ENCODE peak calls at places on chromosomes 13 and 19, in eight cellular contexts. Q is A549, T is SK-N-SH, C is NB4, F is WTC11, J is HCT116, B is GM12878, X is HepG2. O is an unnamed sample.

GRCh38 chr19:38683393-38684077 is 36.1 kb downstream of the ACTN4 start:
- DNase-seq in Q (peak; percentile 100), B (no peak), X (peak; percentile 96), J (peak; percentile 99), C (peak; percentile 91), T (no peak), F (peak; percentile 81), O (peak; percentile 85)

GRCh38 chr13:110726726-110727125 is 13.2 kb downstream of the ING1 start:
- DNase-seq in J (no peak), C (peak; percentile 92), F (no peak), X (no peak), T (no peak), B (no peak), Q (no peak), O (no peak)

GRCh38 chr13:105462098-105462497 is 1073.4 kb downstream of the EFNB2 start:
- DNase-seq in F (no peak), Q (no peak), T (no peak), J (no peak), C (no peak), B (no peak), X (no peak), O (no peak)

GRCh38 chr19:22257916-22258315 is 28.3 kb upstream of the ZNF729 start:
- DNase-seq in X (no peak), J (no peak), T (no peak), C (no peak), B (no peak), F (no peak), Q (no peak), O (no peak)

GRCh38 chr13:32587014-32587773 is 942 bp downstream of the PDS5B start:
- DNase-seq in B (no peak), Q (peak; percentile 10), F (peak; percentile 70), X (peak; percentile 41), T (peak; percentile 86), J (peak; percentile 16), C (peak; percentile 79), O (peak; percentile 71)

GRCh38 chr19:8462601-8463000 is 17.8 kb downstream of the HNRNPM start:
- DNase-seq in J (no peak), X (no peak), B (no peak), Q (no peak), T (no peak), C (no peak), F (no peak), O (no peak)

GRCh38 chr19:39196860-39197562 is at the start of gene NCCRP1:
- DNase-seq in X (no peak), T (peak; percentile 66), C (no peak), Q (no peak), J (no peak), B (no peak), F (peak; percentile 68), O (peak; percentile 77)

GRCh38 chr13:26920614-26921355 is 160.2 kb upstream of the GPR12 start:
- DNase-seq in J (no peak), F (no peak), B (no peak), X (no peak), T (no peak), C (no peak), Q (no peak), O (no peak)

GRCh38 chr19:38148337-38148736 is 75.7 kb downstream of the DPF1 start:
- DNase-seq in X (no peak), T (no peak), Q (no peak), B (no peak), F (no peak), C (no peak), J (no peak), O (no peak)

GRCh38 chr13:69704311-69704710 is 403.3 kb upstream of the ATXN8OS start:
- DNase-seq in B (no peak), X (no peak), C (no peak), F (no peak), Q (no peak), T (no peak), J (no peak), O (no peak)

GRCh38 chr13:102045713-102046112 is 356.1 kb downstream of the FGF14 start:
- DNase-seq in X (no peak), Q (no peak), J (no peak), B (no peak), C (no peak), F (no peak), T (no peak), O (no peak)

GRCh38 chr19:15780595-15781418 is 6.7 kb upstream of the OR10H5 start:
- DNase-seq in J (no peak), B (no peak), C (no peak), X (no peak), T (no peak), F (no peak), Q (no peak), O (no peak)

GRCh38 chr19:56091066-56091490 is 30.0 kb downstream of the ZNF787 start:
- DNase-seq in B (no peak), C (peak; percentile 37), F (no peak), T (no peak), X (no peak), J (no peak), Q (no peak), O (no peak)

GRCh38 chr19:42627916-42628315 is 33.2 kb upstream of the CEACAM8 start:
- DNase-seq in C (no peak), Q (no peak), F (no peak), T (no peak), J (no peak), X (no peak), B (no peak), O (no peak)

GRCh38 chr13:111337741-111338140 is 17.3 kb downstream of the TEX29 start:
- DNase-seq in Q (no peak), C (no peak), F (no peak), T (no peak), X (no peak), B (no peak), J (no peak), O (no peak)

GRCh38 chr13:75794663-75795062 is 158.5 kb downstream of the LMO7 start:
- DNase-seq in T (no peak), X (no peak), Q (no peak), J (no peak), C (no peak), B (no peak), F (no peak), O (no peak)

GRCh38 chr19:7673995-7674667 is 2.8 kb upstream of the MCEMP1 start:
- DNase-seq in Q (peak; percentile 47), C (peak; percentile 96), B (no peak), F (peak; percentile 76), X (peak; percentile 21), J (peak; percentile 72), T (peak; percentile 81), O (no peak)

GRCh38 chr19:52741951-52742485 is 7.2 kb upstream of the ZNF611 start:
- DNase-seq in Q (no peak), C (no peak), F (no peak), J (no peak), T (no peak), B (no peak), X (no peak), O (no peak)

DNA sequence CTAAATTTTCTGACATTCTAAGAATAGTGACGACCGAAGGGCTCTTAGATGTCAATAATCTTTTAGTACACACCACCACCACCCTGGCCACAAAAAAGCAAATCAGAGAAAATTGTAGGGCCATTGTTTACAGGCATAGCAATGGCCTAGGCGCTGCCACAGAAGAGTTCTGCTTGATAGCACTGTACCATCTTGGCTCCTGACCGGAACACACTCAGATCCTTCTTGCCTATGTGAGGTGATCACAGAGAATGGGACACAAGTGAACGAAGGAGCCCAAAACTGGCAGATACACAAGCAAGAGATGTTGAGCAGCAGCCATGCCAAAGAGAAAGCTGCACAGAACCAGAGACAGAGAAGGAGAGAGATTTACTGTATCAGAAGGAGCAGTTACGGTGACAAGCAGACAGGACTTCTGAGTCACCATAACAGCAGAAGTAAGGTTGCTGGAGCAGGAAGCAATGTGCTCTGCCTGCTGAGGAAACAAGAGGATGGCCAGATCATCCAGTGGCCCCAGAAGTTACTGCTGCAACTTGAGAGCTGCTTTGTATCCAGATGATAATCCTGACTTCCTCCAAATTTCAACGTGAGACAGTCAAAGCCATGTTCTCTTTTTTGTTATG is 105.2 kb downstream of the SLITRK6 start:
- DNase-seq in X (no peak), F (no peak), J (no peak), C (peak; percentile 4), T (no peak), B (no peak), Q (peak; percentile 3), O (no peak)
- TF ChIP-seq MAX in X (no peak), F (no peak), J (no peak), C (no peak), T (no peak), B (no peak), Q (no peak), O (no peak)

GRCh38 chr13:113604186-113604585 is 19.6 kb downstream of the TFDP1 start:
- DNase-seq in T (no peak), X (no peak), C (no peak), B (no peak), J (no peak), F (no peak), Q (no peak), O (no peak)

GRCh38 chr13:113605461-113605860 is 20.9 kb downstream of the TFDP1 start:
- DNase-seq in T (no peak), C (no peak), B (no peak), X (no peak), J (no peak), Q (no peak), F (no peak), O (no peak)

GRCh38 chr13:113601166-113602070 is 16.9 kb downstream of the TFDP1 start:
- DNase-seq in J (no peak), Q (no peak), T (no peak), C (no peak), F (no peak), B (no peak), X (no peak), O (no peak)

GRCh38 chr13:113603116-113603710 is 18.7 kb downstream of the TFDP1 start:
- DNase-seq in X (no peak), F (no peak), B (no peak), Q (no peak), J (no peak), T (no peak), C (no peak), O (no peak)

GRCh38 chr13:113602291-113602970 is 17.9 kb downstream of the TFDP1 start:
- DNase-seq in Q (no peak), J (no peak), X (no peak), C (no peak), F (no peak), T (no peak), B (no peak), O (no peak)
- TF ChIP-seq MAX in Q (no peak), J (no peak), X (no peak), C (no peak), F (no peak), T (no peak), B (no peak), O (no peak)

GRCh38 chr19:4555657-4556561 is 3.6 kb downstream of the SEMA6B start:
- DNase-seq in Q (peak; percentile 57), C (peak; percentile 64), B (no peak), J (peak; percentile 43), T (peak; percentile 77), X (no peak), F (peak; percentile 80), O (peak; percentile 79)
- TF ChIP-seq MAX in Q (no peak), C (no peak), B (no peak), J (no peak), T (no peak), X (no peak), F (no peak), O (no peak)

DNA sequence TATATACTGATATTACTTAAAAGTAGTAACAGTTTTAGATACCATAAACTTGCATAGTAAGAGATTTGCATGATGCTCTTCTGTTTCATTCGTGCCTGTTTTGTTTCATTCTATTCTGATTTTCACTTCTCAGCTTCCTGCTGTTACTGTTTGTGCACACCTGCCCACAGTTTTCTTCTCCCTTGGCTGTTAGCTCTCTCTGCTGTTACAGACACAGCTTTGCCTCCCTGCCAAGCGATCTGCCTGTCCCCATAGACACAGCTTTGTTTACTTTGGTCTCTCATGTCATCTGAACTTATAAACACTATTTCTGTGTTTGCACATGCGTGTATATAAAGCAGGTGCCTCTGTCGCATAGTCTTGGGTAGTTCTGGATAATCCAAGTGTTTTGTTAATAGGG is 21.4 kb upstream of the UPF3A start:
- DNase-seq in T (no peak), C (no peak), Q (no peak), J (no peak), B (peak; percentile 24), X (no peak), F (no peak), O (no peak)
- TF ChIP-seq MAX in T (no peak), C (no peak), Q (no peak), J (no peak), B (no peak), X (no peak), F (no peak), O (no peak)